ENCODE peak calls at places on chromosomes 3 and 15, in seven cellular contexts. D is cardiac septum; M is RWPE2; P is neural crest cell; G is stimulated activated CD4-positive, alpha-beta T cell treated with anti-CD3 and anti-CD28 coated beads, Interleukin-4, amount 100 ng/mL, for 1 hour; C is fibroblast of pulmonary artery; Z is ecto neural progenitor cell. F is an unnamed sample.

GRCh38 chr3:195522254-195523023 is 20.7 kb downstream of the PPP1R2 start:
- DNase-seq in D (no peak), M (no peak), P (peak; percentile 38), G (no peak), C (peak; percentile 65), Z (no peak), F (no peak)

GRCh38 chr3:130906374-130906995 is 12.6 kb downstream of the ATP2C1 start:
- DNase-seq in D (no peak), M (no peak), P (no peak), G (no peak), C (peak; percentile 39), Z (no peak), F (no peak)

GRCh38 chr3:50117120-50117519 is 28.4 kb downstream of the RBM5 start:
- DNase-seq in D (no peak), M (no peak), P (no peak), G (no peak), C (no peak), Z (no peak), F (peak; percentile 61)

GRCh38 chr3:9800529-9800928 is 7.6 kb downstream of the ARPC4 start:
- DNase-seq in D (no peak), M (no peak), P (no peak), G (no peak), C (no peak), Z (no peak), F (no peak)

GRCh38 chr3:49165771-49166751 is at the start of gene CCDC71:
- DNase-seq in D (peak; percentile 88), M (no peak), P (peak; percentile 58), G (peak; percentile 80), C (peak; percentile 75), Z (peak; percentile 85), F (no peak)

GRCh38 chr15:90388462-90389182 is 580 bp downstream of the IQGAP1 start:
- DNase-seq in D (peak; percentile 88), M (peak; percentile 86), P (peak; percentile 39), G (peak; percentile 53), C (peak; percentile 43), Z (peak; percentile 80), F (no peak)

GRCh38 chr15:99435138-99435695 is 130.6 kb upstream of the MEF2A start:
- DNase-seq in D (peak; percentile 74), M (peak; percentile 78), P (no peak), G (no peak), C (no peak), Z (no peak), F (peak; percentile 92)

GRCh38 chr3:55330756-55331155 is 156.3 kb downstream of the WNT5A start:
- DNase-seq in D (no peak), M (no peak), P (no peak), G (no peak), C (no peak), Z (no peak), F (no peak)

GRCh38 chr15:90948506-90948905 is 6.2 kb upstream of the RCCD1 start:
- DNase-seq in D (no peak), M (no peak), P (no peak), G (no peak), C (no peak), Z (no peak), F (no peak)

GRCh38 chr15:35071071-35071470 is 14.0 kb downstream of the NANOGP8 start:
- DNase-seq in D (no peak), M (no peak), P (no peak), G (no peak), C (no peak), Z (no peak), F (no peak)

F was measured in chondrocyte.